ENCODE peak calls at places on chromosome 22, in ten cellular contexts. P is osteoblast, D is GM10248, A is iPS-NIHi11, K is choroid plexus epithelial cell, E is fibroblast of mammary gland, B is astrocyte of the spinal cord, I is ovary, Q is COR-L47, L is LoVo. Z is an unnamed sample.

GRCh38 chr22:23503736-23504440 is 76.2 kb downstream of the IGLL1 start:
- DNase-seq in A (no peak), B (no peak), I (no peak), E (no peak), P (peak), L (no peak), Q (no peak), K (no peak), D (no peak), Z (no peak)

GRCh38 chr22:27139935-27140493 is 482.6 kb downstream of the MIAT start:
- DNase-seq in D (no peak), A (no peak), B (peak), I (peak), E (peak), K (peak), L (peak), P (peak), Q (no peak), Z (peak)

GRCh38 chr22:26756675-26757293 is 99.4 kb downstream of the MIAT start:
- DNase-seq in E (peak), D (peak), I (peak), K (peak), A (peak), P (peak), Q (peak), B (peak), L (no peak), Z (peak)

GRCh38 chr22:36541831-36542391 is 12.9 kb upstream of the EIF3D start:
- DNase-seq in I (no peak), P (peak), D (no peak), K (peak), E (peak), L (peak), Q (no peak), A (no peak), B (peak), Z (peak)

GRCh38 chr22:39207141-39208012 is 37.4 kb downstream of the PDGFB start:
- DNase-seq in K (peak), B (peak), I (no peak), E (no peak), A (no peak), Q (peak), P (peak), D (no peak), L (peak), Z (no peak)

GRCh38 chr22:29700206-29700948 is 19.4 kb upstream of the CABP7 start:
- DNase-seq in A (no peak), I (no peak), K (no peak), L (no peak), B (no peak), P (peak), D (no peak), Q (no peak), E (no peak), Z (no peak)

GRCh38 chr22:24236656-24237055 is 8.2 kb downstream of the GGT5 start:
- DNase-seq in E (peak), L (no peak), B (no peak), Q (no peak), K (no peak), D (no peak), I (no peak), A (no peak), P (no peak), Z (no peak)

GRCh38 chr22:50683994-50684371 is 11.4 kb downstream of the SHANK3 start:
- DNase-seq in D (no peak), P (peak), B (no peak), K (no peak), I (no peak), E (no peak), L (no peak), A (peak), Q (no peak), Z (no peak)

GRCh38 chr22:30192427-30192826 is 54.1 kb downstream of the LIF start:
- DNase-seq in L (no peak), A (no peak), K (no peak), Q (no peak), B (no peak), E (no peak), P (no peak), I (no peak), D (peak), Z (no peak)

GRCh38 chr22:43819691-43820670 is 7.9 kb upstream of the EFCAB6 start:
- DNase-seq in L (no peak), P (peak), E (no peak), A (no peak), K (no peak), D (no peak), I (no peak), B (no peak), Q (peak), Z (no peak)

GRCh38 chr22:25817092-25817943 is 75.3 kb downstream of the MYO18B start:
- DNase-seq in Q (no peak), E (no peak), K (no peak), P (no peak), L (no peak), A (no peak), D (no peak), B (no peak), I (no peak), Z (no peak)

GRCh38 chr22:19467912-19468311 is 11.1 kb downstream of the UFD1 start:
- DNase-seq in D (no peak), Q (no peak), A (no peak), E (no peak), L (no peak), I (no peak), B (no peak), P (no peak), K (no peak), Z (no peak)

GRCh38 chr22:26364066-26365015 is 64.7 kb upstream of the ASPHD2 start:
- DNase-seq in E (peak), P (peak), I (no peak), K (peak), A (peak), B (peak), Q (peak), L (peak), D (peak), Z (peak)

GRCh38 chr22:45007946-45008852 is 1.6 kb downstream of the PHF21B start:
- DNase-seq in L (no peak), K (no peak), E (no peak), A (no peak), P (no peak), I (peak), B (peak), D (no peak), Q (no peak), Z (peak)

GRCh38 chr22:21939392-21940319 is 13.0 kb downstream of the PPM1F start:
- DNase-seq in A (no peak), Q (no peak), D (no peak), E (peak), L (no peak), B (no peak), P (peak), I (no peak), K (no peak), Z (no peak)

GRCh38 chr22:40421082-40421350 is 50.6 kb downstream of the SGSM3 start:
- DNase-seq in D (no peak), I (no peak), K (no peak), E (no peak), A (no peak), L (no peak), Q (no peak), P (peak), B (no peak), Z (no peak)

GRCh38 chr22:26658671-26659478 is 1.5 kb downstream of the MIAT start:
- DNase-seq in I (no peak), P (peak), A (peak), B (peak), K (peak), E (peak), Q (peak), D (peak), L (peak), Z (peak)

GRCh38 chr22:45201678-45202332 is 38.1 kb downstream of the NUP50 start:
- DNase-seq in Q (no peak), I (no peak), A (no peak), D (no peak), P (peak), L (no peak), E (peak), K (peak), B (peak), Z (peak)

GRCh38 chr22:29202231-29203192 is 3.2 kb upstream of the EMID1 start:
- DNase-seq in E (peak), B (peak), A (peak), I (no peak), Q (peak), L (no peak), D (peak), K (peak), P (peak), Z (peak)

GRCh38 chr22:28424427-28425080 is 255.1 kb downstream of the TTC28 start:
- DNase-seq in K (peak), I (no peak), A (no peak), Q (peak), E (peak), D (no peak), P (no peak), B (peak), L (no peak), Z (peak)

GRCh38 chr22:31177420-31178162 is 17.6 kb downstream of the RNF185 start:
- DNase-seq in L (no peak), P (peak), A (no peak), K (peak), Q (no peak), E (peak), I (no peak), B (peak), D (no peak), Z (peak)

GRCh38 chr22:19689408-19689807 is 24.9 kb upstream of the SEPTIN5 start:
- DNase-seq in P (peak), A (no peak), D (no peak), L (no peak), Q (no peak), E (no peak), B (no peak), K (no peak), I (no peak), Z (no peak)

GRCh38 chr22:21591695-21592094 is 24.2 kb downstream of the UBE2L3 start:
- DNase-seq in A (no peak), L (no peak), B (no peak), K (no peak), D (no peak), Q (no peak), I (no peak), P (no peak), E (no peak), Z (no peak)

GRCh38 chr22:40001800-40002577 is 7.2 kb downstream of the FAM83F start:
- DNase-seq in B (no peak), K (no peak), E (no peak), L (no peak), D (no peak), A (peak), I (no peak), P (peak), Q (no peak), Z (no peak)

GRCh38 chr22:47630741-47631534 is 868.5 kb downstream of the TBC1D22A start:
- DNase-seq in Q (no peak), E (no peak), B (no peak), A (no peak), P (no peak), L (no peak), I (no peak), D (no peak), K (no peak), Z (no peak)

GRCh38 chr22:24066872-24067271 is 55.8 kb downstream of the CABIN1 start:
- DNase-seq in D (no peak), E (no peak), A (no peak), K (no peak), P (no peak), B (no peak), I (no peak), L (no peak), Q (no peak), Z (no peak)

GRCh38 chr22:38167988-38168407 is 13.6 kb downstream of the PLA2G6 start:
- DNase-seq in B (no peak), Q (no peak), L (no peak), A (no peak), E (no peak), I (no peak), K (no peak), P (peak), D (no peak), Z (no peak)

GRCh38 chr22:20111045-20111688 is 4.7 kb upstream of the RANBP1 start:
- DNase-seq in E (peak), Q (peak), A (peak), P (peak), B (peak), D (peak), L (no peak), I (no peak), K (peak), Z (peak)

GRCh38 chr22:19892249-19892879 is 37.7 kb upstream of the GNB1L start:
- DNase-seq in B (peak), D (peak), I (peak), L (no peak), Q (peak), A (no peak), P (no peak), E (peak), K (peak), Z (peak)

GRCh38 chr22:37623075-37624016 is 14.7 kb downstream of the GGA1 start:
- DNase-seq in A (peak), D (peak), B (peak), L (no peak), I (peak), P (peak), E (peak), K (peak), Q (peak), Z (peak)

GRCh38 chr22:42343136-42343484 is 72.7 kb upstream of the TCF20 start:
- DNase-seq in I (no peak), B (no peak), K (no peak), D (no peak), Q (peak), A (no peak), E (no peak), L (no peak), P (no peak), Z (no peak)

GRCh38 chr22:46303347-46303965 is 6.8 kb downstream of the GTSE1 start:
- DNase-seq in B (peak), P (peak), Q (no peak), L (no peak), E (peak), K (peak), A (no peak), D (no peak), I (no peak), Z (peak)

GRCh38 chr22:37309221-37310074 is 27.1 kb downstream of the CYTH4 start:
- DNase-seq in A (no peak), P (peak), D (peak), B (no peak), K (peak), E (no peak), I (no peak), Q (no peak), L (no peak), Z (peak)

GRCh38 chr22:43925433-43926348 is 2.1 kb downstream of the PNPLA3 start:
- DNase-seq in B (no peak), L (no peak), I (no peak), Q (no peak), D (no peak), K (no peak), A (peak), P (peak), E (no peak), Z (peak)

GRCh38 chr22:37657590-37658132 is 862 bp upstream of the PDXP start:
- DNase-seq in D (no peak), K (no peak), Q (no peak), E (no peak), P (peak), L (no peak), I (no peak), B (no peak), A (peak), Z (no peak)

GRCh38 chr22:36986242-36986821 is 32.9 kb downstream of the TST start:
- DNase-seq in E (peak), L (no peak), B (no peak), Q (no peak), P (no peak), I (no peak), D (no peak), K (no peak), A (peak), Z (no peak)

Z was measured in mesenchymal stem cell.